ENCODE peak calls at places on chromosomes 13 and 19, in four cellular contexts. One of them, this sample, is unnamed.

GRCh38 chr13:66409542-66409941 is 820.6 kb downstream of the PCDH9 start:
- DNase-seq in HuH-7: no peak
- DNase-seq in GDM1: no peak
- DNase-seq in erythroblast: no peak
- DNase-seq in this sample: no peak

GRCh38 chr19:18832331-18833140 is 777 bp downstream of the UPF1 start:
- DNase-seq in HuH-7: peak; percentile 56
- DNase-seq in GDM1: no peak
- DNase-seq in erythroblast: peak; percentile 88
- DNase-seq in this sample: no peak

GRCh38 chr19:39086401-39086800 is 2.2 kb downstream of the ACP7 start:
- DNase-seq in HuH-7: no peak
- DNase-seq in GDM1: no peak
- DNase-seq in erythroblast: no peak
- DNase-seq in this sample: no peak

GRCh38 chr19:46721269-46722003 is 4.5 kb upstream of the PRKD2 start:
- DNase-seq in HuH-7: peak; percentile 73
- DNase-seq in GDM1: no peak
- DNase-seq in erythroblast: no peak
- DNase-seq in this sample: no peak

GRCh38 chr13:35711909-35712308 is 235.4 kb upstream of the MAB21L1 start:
- DNase-seq in HuH-7: no peak
- DNase-seq in GDM1: no peak
- DNase-seq in erythroblast: no peak
- DNase-seq in this sample: no peak

GRCh38 chr19:32437096-32437495 is 31.5 kb downstream of the DPY19L3 start:
- DNase-seq in HuH-7: no peak
- DNase-seq in GDM1: no peak
- DNase-seq in erythroblast: no peak
- DNase-seq in this sample: no peak

GRCh38 chr13:74047925-74048324 is 86.3 kb downstream of the KLF12 start:
- DNase-seq in HuH-7: peak; percentile 18
- DNase-seq in GDM1: no peak
- DNase-seq in erythroblast: no peak
- DNase-seq in this sample: no peak

GRCh38 chr19:14113762-14114414 is 3.7 kb downstream of the PRKACA start:
- DNase-seq in HuH-7: no peak
- DNase-seq in GDM1: peak; percentile 91
- DNase-seq in erythroblast: peak; percentile 77
- DNase-seq in this sample: peak; percentile 41

GRCh38 chr19:49741210-49741844 is 21.8 kb downstream of the TSKS start:
- DNase-seq in HuH-7: no peak
- DNase-seq in GDM1: no peak
- DNase-seq in erythroblast: no peak
- DNase-seq in this sample: no peak

GRCh38 chr13:50873481-50873880 is 30.0 kb upstream of the DLEU7 start:
- DNase-seq in HuH-7: no peak
- DNase-seq in GDM1: no peak
- DNase-seq in erythroblast: no peak
- DNase-seq in this sample: no peak

GRCh38 chr13:34591801-34592454 is 350.1 kb upstream of the NBEA start:
- DNase-seq in HuH-7: no peak
- DNase-seq in GDM1: no peak
- DNase-seq in erythroblast: no peak
- DNase-seq in this sample: no peak

GRCh38 chr13:105972811-105973590 is 562.5 kb downstream of the EFNB2 start:
- DNase-seq in HuH-7: no peak
- DNase-seq in GDM1: no peak
- DNase-seq in erythroblast: no peak
- DNase-seq in this sample: no peak

GRCh38 chr13:50580684-50581305 is 262.7 kb downstream of the DLEU7 start:
- DNase-seq in HuH-7: no peak
- DNase-seq in GDM1: no peak
- DNase-seq in erythroblast: no peak
- DNase-seq in this sample: no peak

GRCh38 chr13:102289606-102290005 is 112.2 kb downstream of the FGF14 start:
- DNase-seq in HuH-7: no peak
- DNase-seq in GDM1: no peak
- DNase-seq in erythroblast: no peak
- DNase-seq in this sample: no peak

GRCh38 chr13:73623281-73623680 is 510.9 kb downstream of the KLF12 start:
- DNase-seq in HuH-7: no peak
- DNase-seq in GDM1: no peak
- DNase-seq in erythroblast: no peak
- DNase-seq in this sample: no peak

GRCh38 chr19:18110833-18111232 is 13.3 kb downstream of the MAST3 start:
- DNase-seq in HuH-7: no peak
- DNase-seq in GDM1: no peak
- DNase-seq in erythroblast: no peak
- DNase-seq in this sample: no peak

GRCh38 chr19:54448037-54448773 is 794 bp upstream of the LENG8 start:
- DNase-seq in HuH-7: no peak
- DNase-seq in GDM1: peak; percentile 30
- DNase-seq in erythroblast: peak; percentile 78
- DNase-seq in this sample: peak; percentile 64

GRCh38 chr13:75715598-75716523 is 79.7 kb downstream of the LMO7 start:
- DNase-seq in HuH-7: no peak
- DNase-seq in GDM1: no peak
- DNase-seq in erythroblast: no peak
- DNase-seq in this sample: no peak

GRCh38 chr19:2731181-2732117 is 8.4 kb downstream of the SLC39A3 start:
- DNase-seq in HuH-7: no peak
- DNase-seq in GDM1: no peak
- DNase-seq in erythroblast: no peak
- DNase-seq in this sample: no peak

GRCh38 chr19:56405062-56405461 is 930 bp downstream of the ZNF583 start:
- DNase-seq in HuH-7: no peak
- DNase-seq in GDM1: no peak
- DNase-seq in erythroblast: no peak
- DNase-seq in this sample: no peak

GRCh38 chr19:7783991-7784421 is 21.0 kb downstream of the CLEC4M start:
- DNase-seq in HuH-7: peak; percentile 38
- DNase-seq in GDM1: no peak
- DNase-seq in erythroblast: no peak
- DNase-seq in this sample: no peak

GRCh38 chr19:13621413-13621812 is 115.1 kb upstream of the CACNA1A start:
- DNase-seq in HuH-7: no peak
- DNase-seq in GDM1: no peak
- DNase-seq in erythroblast: peak; percentile 62
- DNase-seq in this sample: no peak

GRCh38 chr13:74305876-74306275 is 171.7 kb upstream of the KLF12 start:
- DNase-seq in HuH-7: no peak
- DNase-seq in GDM1: no peak
- DNase-seq in erythroblast: no peak
- DNase-seq in this sample: no peak

GRCh38 chr13:42832341-42833153 is 51.2 kb downstream of the FAM216B start:
- DNase-seq in HuH-7: no peak
- DNase-seq in GDM1: peak; percentile 69
- DNase-seq in erythroblast: no peak
- DNase-seq in this sample: no peak

GRCh38 chr13:74641586-74641985 is 507.4 kb upstream of the KLF12 start:
- DNase-seq in HuH-7: no peak
- DNase-seq in GDM1: no peak
- DNase-seq in erythroblast: no peak
- DNase-seq in this sample: no peak

This sample was measured in KG1.